ENCODE peak calls at places on chromosomes 11 and 22, in four cellular contexts. One of them, this sample, is unnamed.
A peak's percentile ranks its signal among the peaks of the same experiment; 100 is the strongest.

GRCh38 chr22:35549338-35549737 is 8.7 kb downstream of the RASD2 start:
- DNase-seq in activated T-cell treated with anti-CD3 and anti-CD28 coated beads, Interleukin-2, amount 50 U/mL, for 72 hours: no peak
- DNase-seq in WTC11: no peak
- DNase-seq in stimulated activated CD4-positive, alpha-beta T cell treated with anti-CD3 and anti-CD28 coated beads, TNF-alpha, amount 100 ng/mL, for 4 hours: no peak
- DNase-seq in this sample: no peak

GRCh38 chr11:71342951-71343827 is 90.8 kb upstream of the SHANK2 start:
- DNase-seq in WTC11: peak; percentile 84
- DNase-seq in stimulated activated CD4-positive, alpha-beta T cell treated with anti-CD3 and anti-CD28 coated beads, TNF-alpha, amount 100 ng/mL, for 4 hours: no peak
- DNase-seq in activated T-cell treated with anti-CD3 and anti-CD28 coated beads, Interleukin-2, amount 50 U/mL, for 72 hours: peak; percentile 7
- DNase-seq in this sample: no peak

GRCh38 chr11:67523556-67524479 is 572 bp upstream of the CABP2 start:
- DNase-seq in WTC11: no peak
- DNase-seq in stimulated activated CD4-positive, alpha-beta T cell treated with anti-CD3 and anti-CD28 coated beads, TNF-alpha, amount 100 ng/mL, for 4 hours: no peak
- DNase-seq in activated T-cell treated with anti-CD3 and anti-CD28 coated beads, Interleukin-2, amount 50 U/mL, for 72 hours: no peak
- DNase-seq in this sample: no peak

GRCh38 chr11:60951909-60952741 is at the start of gene SLC15A3:
- DNase-seq in stimulated activated CD4-positive, alpha-beta T cell treated with anti-CD3 and anti-CD28 coated beads, TNF-alpha, amount 100 ng/mL, for 4 hours: no peak
- DNase-seq in WTC11: peak; percentile 55
- DNase-seq in activated T-cell treated with anti-CD3 and anti-CD28 coated beads, Interleukin-2, amount 50 U/mL, for 72 hours: peak; percentile 28
- DNase-seq in this sample: no peak

GRCh38 chr11:4495487-4495886 is 13.0 kb downstream of the OR52K1 start:
- DNase-seq in WTC11: no peak
- DNase-seq in stimulated activated CD4-positive, alpha-beta T cell treated with anti-CD3 and anti-CD28 coated beads, TNF-alpha, amount 100 ng/mL, for 4 hours: no peak
- DNase-seq in activated T-cell treated with anti-CD3 and anti-CD28 coated beads, Interleukin-2, amount 50 U/mL, for 72 hours: peak; percentile 5
- DNase-seq in this sample: no peak

GRCh38 chr11:17263803-17264202 is 12.7 kb upstream of the NUCB2 start:
- DNase-seq in WTC11: no peak
- DNase-seq in stimulated activated CD4-positive, alpha-beta T cell treated with anti-CD3 and anti-CD28 coated beads, TNF-alpha, amount 100 ng/mL, for 4 hours: no peak
- DNase-seq in activated T-cell treated with anti-CD3 and anti-CD28 coated beads, Interleukin-2, amount 50 U/mL, for 72 hours: no peak
- DNase-seq in this sample: no peak

GRCh38 chr11:65041206-65042035 is at the start of gene SAC3D1:
- DNase-seq in WTC11: peak; percentile 75
- DNase-seq in stimulated activated CD4-positive, alpha-beta T cell treated with anti-CD3 and anti-CD28 coated beads, TNF-alpha, amount 100 ng/mL, for 4 hours: no peak
- DNase-seq in activated T-cell treated with anti-CD3 and anti-CD28 coated beads, Interleukin-2, amount 50 U/mL, for 72 hours: peak; percentile 77
- DNase-seq in this sample: no peak

GRCh38 chr11:120303004-120303637 is 22.0 kb upstream of the TLCD5 start:
- DNase-seq in WTC11: peak; percentile 81
- DNase-seq in activated T-cell treated with anti-CD3 and anti-CD28 coated beads, Interleukin-2, amount 50 U/mL, for 72 hours: peak; percentile 70
- DNase-seq in stimulated activated CD4-positive, alpha-beta T cell treated with anti-CD3 and anti-CD28 coated beads, TNF-alpha, amount 100 ng/mL, for 4 hours: peak; percentile 19
- DNase-seq in this sample: peak; percentile 20

GRCh38 chr11:116472661-116473060 is 300.1 kb downstream of the BUD13 start:
- DNase-seq in activated T-cell treated with anti-CD3 and anti-CD28 coated beads, Interleukin-2, amount 50 U/mL, for 72 hours: no peak
- DNase-seq in stimulated activated CD4-positive, alpha-beta T cell treated with anti-CD3 and anti-CD28 coated beads, TNF-alpha, amount 100 ng/mL, for 4 hours: no peak
- DNase-seq in WTC11: no peak
- DNase-seq in this sample: no peak

GRCh38 chr11:64180871-64181270 is 5.1 kb upstream of the STIP1 start:
- DNase-seq in activated T-cell treated with anti-CD3 and anti-CD28 coated beads, Interleukin-2, amount 50 U/mL, for 72 hours: no peak
- DNase-seq in stimulated activated CD4-positive, alpha-beta T cell treated with anti-CD3 and anti-CD28 coated beads, TNF-alpha, amount 100 ng/mL, for 4 hours: no peak
- DNase-seq in WTC11: no peak
- DNase-seq in this sample: no peak